ENCODE peak calls at places on chromosomes 12 and 14, in four cellular contexts. One of them, this sample, is unnamed.

GRCh38 chr12:29640589-29641345 is 143.0 kb downstream of the TMTC1 start:
- DNase-seq in HCT116: peak
- DNase-seq in K562: no peak
- DNase-seq in HepG2: peak
- DNase-seq in this sample: no peak

GRCh38 chr12:122501489-122501989 is 807 bp upstream of the ZCCHC8 start:
- DNase-seq in HCT116: no peak
- DNase-seq in K562: no peak
- DNase-seq in HepG2: no peak
- DNase-seq in this sample: no peak

GRCh38 chr12:53005215-53005985 is 856 bp upstream of the EIF4B start:
- DNase-seq in HCT116: no peak
- DNase-seq in K562: no peak
- DNase-seq in HepG2: no peak
- DNase-seq in this sample: no peak

GRCh38 chr12:59375633-59376032 is 220.2 kb upstream of the SLC16A7 start:
- DNase-seq in HCT116: no peak
- DNase-seq in K562: no peak
- DNase-seq in HepG2: no peak
- DNase-seq in this sample: no peak

GRCh38 chr12:7444076-7444475 is at the start of gene CD163L1:
- DNase-seq in HCT116: no peak
- DNase-seq in K562: no peak
- DNase-seq in HepG2: no peak
- DNase-seq in this sample: no peak

GRCh38 chr14:58272589-58273372 is 25.6 kb upstream of the ARID4A start:
- DNase-seq in HCT116: no peak
- DNase-seq in K562: no peak
- DNase-seq in HepG2: peak
- DNase-seq in this sample: no peak

GRCh38 chr12:13386269-13387039 is 189.9 kb downstream of the EMP1 start:
- DNase-seq in HCT116: no peak
- DNase-seq in K562: no peak
- DNase-seq in HepG2: no peak
- DNase-seq in this sample: no peak

GRCh38 chr14:24159777-24160498 is 1.1 kb upstream of the IRF9 start:
- DNase-seq in HCT116: no peak
- DNase-seq in K562: no peak
- DNase-seq in HepG2: no peak
- DNase-seq in this sample: no peak

GRCh38 chr14:89407856-89408255 is 9.2 kb downstream of the FOXN3 start:
- DNase-seq in HCT116: no peak
- DNase-seq in K562: no peak
- DNase-seq in HepG2: no peak
- DNase-seq in this sample: no peak

GRCh38 chr12:67543371-67543770 is 105.2 kb upstream of the DYRK2 start:
- DNase-seq in HCT116: no peak
- DNase-seq in K562: no peak
- DNase-seq in HepG2: no peak
- DNase-seq in this sample: no peak

GRCh38 chr14:22561661-22562579 is 27.1 kb downstream of the DAD1 start:
- DNase-seq in HCT116: no peak
- DNase-seq in K562: peak
- DNase-seq in HepG2: peak
- DNase-seq in this sample: no peak

GRCh38 chr12:29282452-29282851 is 98.5 kb downstream of the ERGIC2 start:
- DNase-seq in HCT116: no peak
- DNase-seq in K562: no peak
- DNase-seq in HepG2: no peak
- DNase-seq in this sample: no peak

GRCh38 chr12:14239935-14240872 is 125.3 kb upstream of the ATF7IP start:
- DNase-seq in HCT116: no peak
- DNase-seq in K562: no peak
- DNase-seq in HepG2: no peak
- DNase-seq in this sample: no peak

GRCh38 chr12:129719426-129719825 is 184.4 kb downstream of the TMEM132D start:
- DNase-seq in HCT116: no peak
- DNase-seq in K562: no peak
- DNase-seq in HepG2: no peak
- DNase-seq in this sample: no peak

GRCh38 chr12:92593734-92594402 is 108.9 kb upstream of the PLEKHG7 start:
- DNase-seq in HCT116: no peak
- DNase-seq in K562: no peak
- DNase-seq in HepG2: peak
- DNase-seq in this sample: peak

GRCh38 chr12:114408881-114409795 is 3.2 kb upstream of the TBX5 start:
- DNase-seq in HCT116: no peak
- DNase-seq in K562: no peak
- DNase-seq in HepG2: no peak
- DNase-seq in this sample: no peak

GRCh38 chr12:124437621-124438414 is 129.6 kb downstream of the NCOR2 start:
- DNase-seq in HCT116: no peak
- DNase-seq in K562: no peak
- DNase-seq in HepG2: no peak
- DNase-seq in this sample: no peak

GRCh38 chr12:121796855-121797751 is 3.6 kb upstream of the RHOF start:
- DNase-seq in HCT116: peak
- DNase-seq in K562: peak
- DNase-seq in HepG2: peak
- DNase-seq in this sample: no peak

GRCh38 chr14:54787263-54787662 is 115.4 kb downstream of the GCH1 start:
- DNase-seq in HCT116: no peak
- DNase-seq in K562: no peak
- DNase-seq in HepG2: no peak
- DNase-seq in this sample: no peak

GRCh38 chr14:106564058-106564643 is 1037.8 kb downstream of the TMEM121 start:
- DNase-seq in HCT116: no peak
- DNase-seq in K562: peak
- DNase-seq in HepG2: peak
- DNase-seq in this sample: peak

GRCh38 chr12:125403145-125403789 is 338.0 kb downstream of the AACS start:
- DNase-seq in HCT116: peak
- DNase-seq in K562: peak
- DNase-seq in HepG2: peak
- DNase-seq in this sample: no peak

GRCh38 chr12:24088751-24089150 is 139.3 kb upstream of the SOX5 start:
- DNase-seq in HCT116: no peak
- DNase-seq in K562: no peak
- DNase-seq in HepG2: no peak
- DNase-seq in this sample: no peak

GRCh38 chr14:77281852-77282251 is 10.8 kb upstream of the NGB start:
- DNase-seq in HCT116: no peak
- DNase-seq in K562: no peak
- DNase-seq in HepG2: no peak
- DNase-seq in this sample: no peak

GRCh38 chr12:12699345-12699744 is 3.4 kb upstream of the GPR19 start:
- DNase-seq in HCT116: no peak
- DNase-seq in K562: no peak
- DNase-seq in HepG2: no peak
- DNase-seq in this sample: no peak

GRCh38 chr14:50290306-50290705 is 21.7 kb downstream of the L2HGDH start:
- DNase-seq in HCT116: no peak
- DNase-seq in K562: no peak
- DNase-seq in HepG2: no peak
- DNase-seq in this sample: no peak

GRCh38 chr14:95222151-95222631 is 64.9 kb upstream of the DICER1 start:
- DNase-seq in HCT116: no peak
- DNase-seq in K562: no peak
- DNase-seq in HepG2: peak
- DNase-seq in this sample: no peak

DNA sequence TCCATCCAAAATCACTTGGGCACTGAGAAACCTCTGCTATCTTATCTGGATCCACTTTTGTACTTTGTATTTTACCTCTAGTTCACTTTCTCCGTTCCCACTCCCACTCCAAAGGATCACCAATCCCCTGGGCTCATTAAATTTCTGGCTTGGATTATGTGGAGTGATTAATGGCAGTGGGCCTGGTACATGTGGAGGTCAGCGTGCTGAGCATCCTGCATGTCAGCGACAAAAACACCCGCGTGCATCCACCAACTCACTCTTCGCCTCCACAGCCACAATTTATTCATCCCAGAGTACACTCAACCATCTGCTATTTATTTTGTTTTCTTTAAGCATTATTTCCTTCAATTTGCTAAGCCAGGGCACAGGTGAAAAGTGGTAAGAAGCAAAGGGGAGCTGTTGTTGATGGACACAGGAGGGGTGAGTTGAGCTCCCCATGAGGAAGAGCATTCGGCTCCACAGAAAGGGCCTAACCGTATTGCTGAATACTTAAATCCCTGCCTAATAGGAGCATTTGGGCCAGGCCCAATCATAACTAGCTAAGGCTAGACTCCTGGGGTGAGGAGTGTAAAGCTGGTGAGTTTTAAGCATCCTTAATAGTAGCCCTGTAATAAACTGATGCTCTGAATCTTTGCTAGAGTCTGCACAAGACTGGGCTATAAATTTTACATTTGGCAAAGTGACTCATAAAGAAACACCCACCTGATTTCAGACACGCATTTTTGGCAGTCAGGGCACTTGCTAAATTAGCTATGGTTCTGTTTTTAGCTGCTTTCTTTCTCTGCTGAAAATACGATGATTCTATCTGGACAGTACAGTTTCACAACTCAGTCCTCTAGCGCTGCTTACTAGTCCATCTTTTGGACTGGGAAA is 137.8 kb downstream of the SLC25A21 start:
- DNase-seq in HCT116: no peak
- DNase-seq in K562: no peak
- DNase-seq in HepG2: no peak
- DNase-seq in this sample: no peak
- TF ChIP-seq POLR2AphosphoS5 in HCT116: no peak
- TF ChIP-seq POLR2AphosphoS5 in K562: no peak
- TF ChIP-seq POLR2AphosphoS5 in HepG2: no peak
- TF ChIP-seq POLR2AphosphoS5 in this sample: no peak

GRCh38 chr14:105064001-105064400 is 1.2 kb downstream of the GPR132 start:
- DNase-seq in HCT116: no peak
- DNase-seq in K562: no peak
- DNase-seq in HepG2: no peak
- DNase-seq in this sample: no peak

GRCh38 chr14:105064721-105065143 is 498 bp downstream of the GPR132 start:
- DNase-seq in HCT116: no peak
- DNase-seq in K562: peak
- DNase-seq in HepG2: peak
- DNase-seq in this sample: no peak

GRCh38 chr14:105067140-105067968 is 2.1 kb upstream of the GPR132 start:
- DNase-seq in HCT116: no peak
- DNase-seq in K562: no peak
- DNase-seq in HepG2: no peak
- DNase-seq in this sample: no peak

GRCh38 chr14:105066285-105067071 is 1.2 kb upstream of the GPR132 start:
- DNase-seq in HCT116: no peak
- DNase-seq in K562: no peak
- DNase-seq in HepG2: no peak
- DNase-seq in this sample: no peak

GRCh38 chr14:105065280-105066228 is at the start of gene GPR132:
- DNase-seq in HCT116: no peak
- DNase-seq in K562: no peak
- DNase-seq in HepG2: no peak
- DNase-seq in this sample: no peak
- TF ChIP-seq TCF7L2 in HCT116: no peak
- TF ChIP-seq TCF7L2 in K562: no peak
- TF ChIP-seq TCF7L2 in HepG2: no peak
- TF ChIP-seq TCF7L2 in this sample: no peak

GRCh38 chr12:3646561-3647241 is 106.2 kb downstream of the CRACR2A start:
- DNase-seq in HCT116: no peak
- DNase-seq in K562: no peak
- DNase-seq in HepG2: no peak
- DNase-seq in this sample: no peak

GRCh38 chr12:3651585-3652424 is 101.1 kb downstream of the CRACR2A start:
- DNase-seq in HCT116: no peak
- DNase-seq in K562: no peak
- DNase-seq in HepG2: no peak
- DNase-seq in this sample: no peak

GRCh38 chr12:3644103-3644502 is 108.8 kb downstream of the CRACR2A start:
- DNase-seq in HCT116: no peak
- DNase-seq in K562: no peak
- DNase-seq in HepG2: no peak
- DNase-seq in this sample: no peak

DNA sequence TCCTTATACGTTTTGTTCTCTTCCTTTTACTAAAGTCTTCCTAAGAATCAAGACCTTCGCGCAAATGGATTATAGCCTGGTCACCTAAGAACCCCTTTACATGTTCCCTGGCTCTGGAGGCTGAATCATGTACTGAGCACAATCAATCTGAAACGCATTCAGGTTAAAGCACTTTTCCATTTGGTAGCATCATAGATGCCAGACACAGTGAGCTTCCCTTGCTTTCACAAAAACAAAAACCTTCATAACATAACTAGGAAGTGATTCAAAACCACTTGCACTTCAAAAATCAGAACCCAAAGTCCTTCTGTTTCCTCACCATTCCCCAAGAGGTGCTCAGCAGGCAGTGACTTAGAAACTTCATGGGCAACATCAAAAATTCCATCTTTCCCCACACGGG is 105.4 kb downstream of the CRACR2A start:
- DNase-seq in HCT116: no peak
- DNase-seq in K562: no peak
- DNase-seq in HepG2: no peak
- DNase-seq in this sample: no peak
- TF ChIP-seq SIN3A in HCT116: no peak
- TF ChIP-seq SIN3A in K562: no peak
- TF ChIP-seq SIN3A in HepG2: no peak
- TF ChIP-seq SIN3A in this sample: no peak

GRCh38 chr12:104094284-104094683 is 30.0 kb downstream of the HCFC2 start:
- DNase-seq in HCT116: no peak
- DNase-seq in K562: no peak
- DNase-seq in HepG2: no peak
- DNase-seq in this sample: no peak

GRCh38 chr12:104095289-104095688 is 31.0 kb downstream of the HCFC2 start:
- DNase-seq in HCT116: no peak
- DNase-seq in K562: no peak
- DNase-seq in HepG2: no peak
- DNase-seq in this sample: no peak

DNA sequence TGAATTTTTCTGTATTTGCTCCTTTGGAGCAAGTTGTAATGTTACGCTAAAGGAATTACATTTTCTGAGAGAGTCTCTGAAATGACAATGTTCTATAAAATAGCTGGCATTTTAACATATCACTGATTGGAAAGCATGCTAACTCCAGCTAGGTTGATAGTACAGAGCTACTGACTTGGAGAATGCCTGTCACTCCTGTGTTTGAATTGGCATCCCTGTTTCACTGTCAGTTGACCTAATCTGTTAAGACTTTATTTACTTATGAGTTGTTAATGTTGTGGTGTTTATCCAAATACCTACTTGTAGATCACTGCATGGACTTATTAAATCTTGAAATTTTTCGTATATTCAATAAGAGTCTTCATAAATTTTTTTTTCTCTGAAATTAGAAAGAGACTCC is 33.6 kb downstream of the HCFC2 start:
- DNase-seq in HCT116: no peak
- DNase-seq in K562: no peak
- DNase-seq in HepG2: no peak
- DNase-seq in this sample: no peak
- TF ChIP-seq POLR2AphosphoS5 in HCT116: no peak
- TF ChIP-seq POLR2AphosphoS5 in K562: no peak
- TF ChIP-seq POLR2AphosphoS5 in HepG2: no peak
- TF ChIP-seq POLR2AphosphoS5 in this sample: no peak

This sample was measured in Panc1.